ENCODE peak calls at places on chromosomes 2 and 18, in seven cellular contexts. K, R, U, O, V, D and J are unnamed samples.

GRCh38 chr2:222594679-222595078 is 61.2 kb downstream of the FARSB start:
- DNase-seq in K (no peak), R (peak; percentile 83), U (no peak), O (no peak), V (peak; percentile 86), D (no peak), J (no peak)

GRCh38 chr18:24878289-24878688 is 417.9 kb downstream of the HRH4 start:
- DNase-seq in K (no peak), R (peak; percentile 64), U (no peak), O (peak; percentile 18), V (peak; percentile 45), D (no peak), J (no peak)

GRCh38 chr2:44902767-44903166 is 38.7 kb upstream of the SIX3 start:
- DNase-seq in K (no peak), R (no peak), U (no peak), O (peak; percentile 23), V (no peak), D (no peak), J (no peak)

GRCh38 chr2:220143336-220143735 is 515.9 kb downstream of the SLC4A3 start:
- DNase-seq in K (no peak), R (peak; percentile 86), U (no peak), O (peak; percentile 58), V (no peak), D (no peak), J (no peak)

GRCh38 chr2:172333626-172334330 is 93.6 kb upstream of the ITGA6 start:
- DNase-seq in K (no peak), R (no peak), U (no peak), O (no peak), V (peak; percentile 43), D (no peak), J (no peak)

GRCh38 chr18:48695671-48696070 is 156.8 kb downstream of the CTIF start:
- DNase-seq in K (no peak), R (no peak), U (no peak), O (no peak), V (no peak), D (no peak), J (no peak)

GRCh38 chr2:223056656-223057418 is 4.8 kb downstream of the KCNE4 start:
- DNase-seq in K (no peak), R (peak; percentile 60), U (no peak), O (no peak), V (no peak), D (no peak), J (no peak)

GRCh38 chr2:155223781-155224406 is 525.4 kb downstream of the KCNJ3 start:
- DNase-seq in K (no peak), R (no peak), U (no peak), O (peak; percentile 39), V (peak; percentile 16), D (no peak), J (no peak)

GRCh38 chr2:26764078-26764887 is at the start of gene SLC35F6:
- DNase-seq in K (peak; percentile 76), R (peak; percentile 67), U (no peak), O (peak; percentile 90), V (peak; percentile 83), D (peak; percentile 65), J (peak; percentile 89)

GRCh38 chr18:49690307-49690706 is 123.0 kb downstream of the ACAA2 start:
- DNase-seq in K (no peak), R (peak; percentile 97), U (no peak), O (no peak), V (no peak), D (no peak), J (no peak)

GRCh38 chr18:12934454-12935071 is 13.2 kb upstream of the SEH1L start:
- DNase-seq in K (peak; percentile 84), R (peak; percentile 83), U (no peak), O (peak; percentile 86), V (peak; percentile 77), D (peak; percentile 57), J (no peak)

GRCh38 chr2:223477318-223477717 is 124.8 kb downstream of the SCG2 start:
- DNase-seq in K (no peak), R (no peak), U (no peak), O (no peak), V (no peak), D (no peak), J (no peak)

DNA sequence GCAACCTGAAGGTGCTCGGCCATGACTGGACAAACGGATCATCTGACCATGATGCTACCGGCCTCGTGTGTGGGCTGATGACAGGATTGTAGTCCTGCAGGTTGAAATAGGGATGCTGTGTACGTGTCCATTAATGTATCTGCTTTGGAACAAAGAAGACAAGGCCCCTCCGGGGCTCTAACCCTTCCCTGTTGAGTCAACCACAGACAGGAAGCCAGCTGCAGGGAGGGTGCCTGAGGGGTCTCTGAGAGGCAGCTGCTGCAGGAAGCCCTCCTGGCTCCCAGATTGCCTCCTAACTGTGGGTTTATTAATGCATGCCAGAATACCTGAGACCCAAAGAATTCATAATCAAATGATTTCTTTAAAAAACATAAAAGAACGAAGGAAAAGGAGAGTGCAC is 140.4 kb downstream of the CELF4 start:
- DNase-seq in K (no peak), R (no peak), U (no peak), O (no peak), V (no peak), D (no peak), J (no peak)
- H3K27ac ChIP-seq in K (no peak overlapping the region), R (no peak overlapping the region), U (no peak overlapping the region), O (no peak overlapping the region), V (no peak overlapping the region), D (no peak overlapping the region), J (no peak overlapping the region)

GRCh38 chr2:241724975-241725870 is 9.2 kb upstream of the D2HGDH start:
- DNase-seq in K (no peak), R (no peak), U (peak; percentile 54), O (no peak), V (no peak), D (no peak), J (no peak)
- H3K36me3 ChIP-seq in K (peaks cover 57% of the 10 kb centered on the region), R (peaks cover 33% of the 10 kb centered on the region), U (peaks cover 11% of the 10 kb centered on the region), O (peaks cover 39% of the 10 kb centered on the region), V (peaks cover 18% of the 10 kb centered on the region), D (peaks cover 18% of the 10 kb centered on the region), J (peaks cover 34% of the 10 kb centered on the region)

GRCh38 chr2:218389333-218390150 is 7.5 kb downstream of the SLC11A1 start:
- DNase-seq in K (no peak), R (no peak), U (no peak), O (no peak), V (no peak), D (no peak), J (peak; percentile 59)
- H3K27ac ChIP-seq in K (no peak overlapping the region), R (no peak overlapping the region), U (no peak overlapping the region), O (no peak overlapping the region), V (no peak overlapping the region), D (no peak overlapping the region), J (no peak overlapping the region)

DNA sequence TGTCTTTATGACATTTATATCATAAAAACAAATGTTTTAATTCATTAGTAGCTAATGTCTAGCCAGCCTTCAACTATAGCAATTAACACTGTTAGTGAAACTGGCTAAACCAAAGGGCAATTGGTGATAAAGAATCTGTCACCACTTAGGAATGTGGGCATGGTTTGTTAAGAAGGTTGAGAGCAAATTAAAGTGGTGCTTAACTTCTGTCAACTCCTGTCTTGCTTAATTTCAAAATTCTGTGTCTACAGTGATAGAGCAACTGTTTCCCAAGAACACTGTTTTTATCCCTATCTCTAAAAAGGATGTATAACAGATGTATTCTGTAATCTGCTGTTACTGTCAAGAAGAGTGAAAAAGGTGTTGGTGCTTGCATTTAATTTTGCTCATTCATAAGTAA is 36.5 kb downstream of the CFAP36 start:
- DNase-seq in K (no peak), R (no peak), U (no peak), O (peak; percentile 34), V (peak; percentile 81), D (no peak), J (no peak)
- H3K36me3 ChIP-seq in K (peaks cover 45% of the 10 kb centered on the region), R (peaks cover 21% of the 10 kb centered on the region), U (peaks cover 78% of the 10 kb centered on the region), O (peaks cover 33% of the 10 kb centered on the region), V (peaks cover 12% of the 10 kb centered on the region), D (peaks cover 51% of the 10 kb centered on the region), J (peaks cover 20% of the 10 kb centered on the region)

DNA sequence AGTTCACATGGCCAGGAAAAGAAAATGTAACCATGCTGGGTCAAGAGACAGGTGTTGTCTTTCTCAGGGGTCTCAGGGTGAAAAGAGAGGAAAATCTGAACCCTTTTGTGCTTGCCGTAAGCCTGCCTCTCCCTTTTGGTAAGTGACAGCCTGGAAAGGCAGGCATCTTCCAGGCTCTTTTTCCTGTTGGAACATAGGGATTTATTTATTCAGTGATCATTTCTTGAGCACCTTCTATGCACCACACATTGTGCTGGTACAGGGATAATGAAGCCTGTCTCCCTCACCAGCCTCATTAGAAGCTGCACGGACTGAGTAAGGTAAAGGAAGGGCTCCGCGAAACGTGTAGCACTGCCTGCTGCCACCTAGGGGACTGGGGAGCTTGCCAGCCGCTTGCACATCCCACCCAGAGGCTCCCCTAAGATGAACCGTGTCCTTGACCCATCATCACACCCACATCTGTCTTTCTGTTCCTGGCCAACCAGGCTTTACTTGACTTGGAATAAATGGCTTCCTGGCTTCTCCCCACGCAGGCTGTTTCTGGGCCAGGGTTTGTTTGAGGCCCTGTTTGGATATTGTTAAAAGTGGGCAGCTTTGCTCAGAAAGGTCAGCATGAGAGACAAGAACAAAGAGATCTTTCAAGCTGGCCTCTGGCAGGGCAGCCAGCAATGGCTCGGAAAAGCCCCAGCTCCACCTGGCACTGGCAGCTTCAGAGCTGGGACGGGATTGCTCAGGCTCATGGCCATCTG is 73.3 kb upstream of the MCFD2 start:
- DNase-seq in K (no peak), R (no peak), U (no peak), O (no peak), V (no peak), D (no peak), J (no peak)
- H3K27ac ChIP-seq in K (peak overlapping the region; percentile 81), R (no peak overlapping the region), U (no peak overlapping the region), O (no peak overlapping the region), V (no peak overlapping the region), D (no peak overlapping the region), J (peak overlapping the region; percentile 90)

DNA sequence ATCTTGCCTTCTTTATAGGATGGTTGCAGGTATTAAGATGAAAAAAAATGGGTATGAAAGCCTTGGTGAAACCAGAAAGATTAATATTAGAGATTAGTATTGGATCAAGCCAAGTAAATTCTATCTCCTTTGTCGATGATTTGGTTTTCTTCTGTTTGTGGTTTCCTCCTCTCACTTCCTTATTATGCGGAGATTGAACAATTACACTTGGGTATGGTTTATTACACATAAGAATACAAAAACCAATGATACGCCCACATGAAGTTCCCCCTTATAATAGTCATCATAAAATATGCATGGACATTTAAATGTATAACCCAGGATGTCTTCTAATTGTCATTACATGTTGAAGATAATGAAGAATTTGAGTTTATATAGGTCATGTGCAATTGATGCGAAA is 4.9 kb downstream of the LTBP1 start:
- DNase-seq in K (no peak), R (no peak), U (no peak), O (no peak), V (no peak), D (no peak), J (no peak)
- H3K36me3 ChIP-seq in K (no peaks in the 10 kb centered on the region), R (peaks cover 11% of the 10 kb centered on the region), U (no peaks in the 10 kb centered on the region), O (no peaks in the 10 kb centered on the region), V (no peaks in the 10 kb centered on the region), D (no peaks in the 10 kb centered on the region), J (no peaks in the 10 kb centered on the region)

GRCh38 chr2:126781806-126782205 is 116.9 kb upstream of the TEX51 start:
- DNase-seq in K (no peak), R (no peak), U (no peak), O (no peak), V (no peak), D (no peak), J (peak; percentile 35)

GRCh38 chr2:126783341-126783740 is 115.3 kb upstream of the TEX51 start:
- DNase-seq in K (no peak), R (no peak), U (no peak), O (no peak), V (no peak), D (no peak), J (no peak)

GRCh38 chr2:126782648-126783047 is 116.0 kb upstream of the TEX51 start:
- DNase-seq in K (no peak), R (no peak), U (no peak), O (no peak), V (no peak), D (no peak), J (no peak)

GRCh38 chr2:126779286-126779605 is 119.4 kb upstream of the TEX51 start:
- DNase-seq in K (no peak), R (no peak), U (no peak), O (no peak), V (no peak), D (no peak), J (no peak)

GRCh38 chr2:126781206-126781605 is 117.5 kb upstream of the TEX51 start:
- DNase-seq in K (no peak), R (no peak), U (no peak), O (no peak), V (no peak), D (no peak), J (peak; percentile 40)
- H3K27ac ChIP-seq in K (no peak overlapping the region), R (no peak overlapping the region), U (no peak overlapping the region), O (no peak overlapping the region), V (no peak overlapping the region), D (no peak overlapping the region), J (no peak overlapping the region)